ENCODE peak calls at places on chromosomes 3 and 15, in five cellular contexts. I is GM10248; W is hepatocyte; S is HFFc6; O is CD4-positive, alpha-beta T cell. C is an unnamed sample.
A peak's percentile ranks its signal among the peaks of the same experiment; 100 is the strongest.

GRCh38 chr3:101900736-101901135 is 51.4 kb downstream of the NFKBIZ start:
- DNase-seq in I (no peak), W (no peak), S (peak; percentile 31), O (no peak), C (no peak)

GRCh38 chr15:100291106-100291505 is 50.7 kb downstream of the ADAMTS17 start:
- DNase-seq in I (no peak), W (no peak), S (peak; percentile 10), O (no peak), C (no peak)

GRCh38 chr15:48332642-48333034 is 1.4 kb downstream of the DUT start:
- DNase-seq in I (no peak), W (no peak), S (no peak), O (no peak), C (no peak)

GRCh38 chr3:72100626-72101187 is 315.8 kb upstream of the PROK2 start:
- DNase-seq in I (peak; percentile 85), W (peak; percentile 91), S (peak; percentile 17), O (peak; percentile 53), C (peak; percentile 81)

GRCh38 chr3:170383567-170383966 is 26.1 kb downstream of the SKIL start:
- DNase-seq in I (no peak), W (no peak), S (peak; percentile 38), O (no peak), C (no peak)

GRCh38 chr3:31196881-31197364 is 302.5 kb upstream of the GADL1 start:
- DNase-seq in I (no peak), W (peak; percentile 25), S (peak; percentile 56), O (no peak), C (no peak)

GRCh38 chr15:47801522-47801921 is 84.2 kb downstream of the SEMA6D start:
- DNase-seq in I (no peak), W (no peak), S (no peak), O (no peak), C (no peak)

GRCh38 chr3:29494305-29495036 is 213.6 kb downstream of the RBMS3 start:
- DNase-seq in I (no peak), W (peak; percentile 6), S (no peak), O (no peak), C (no peak)

GRCh38 chr15:81410318-81410753 is 36.3 kb upstream of the TMC3 start:
- DNase-seq in I (peak; percentile 18), W (peak; percentile 82), S (peak; percentile 67), O (no peak), C (peak; percentile 84)

GRCh38 chr15:94666553-94666952 is 435.2 kb downstream of the MCTP2 start:
- DNase-seq in I (no peak), W (no peak), S (no peak), O (no peak), C (no peak)
- TF ChIP-seq CTCF in I (no peak), W (no peak), S (no peak), O (no peak), C (no peak)

DNA sequence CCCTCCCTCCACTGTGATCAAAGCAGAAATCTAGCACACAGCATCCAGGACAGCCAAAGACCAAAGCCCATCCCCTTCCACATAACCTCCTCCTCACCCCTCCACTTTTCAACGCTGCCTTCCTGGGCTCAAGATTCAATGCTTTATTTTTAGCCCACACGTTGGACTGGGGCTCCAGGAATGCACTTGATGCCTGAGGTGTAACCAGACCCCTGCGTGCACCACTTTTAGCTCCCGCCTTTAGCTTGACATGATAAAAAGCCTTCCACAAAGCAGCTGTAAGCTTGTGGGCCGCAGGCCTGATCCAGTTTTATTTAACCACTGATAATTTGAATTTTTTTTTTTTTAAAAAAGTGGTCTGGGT is 29.8 kb downstream of the TMEM40 start:
- DNase-seq in I (no peak), W (peak; percentile 66), S (no peak), O (no peak), C (no peak)
- TF ChIP-seq CTCF in I (no peak), W (no peak), S (no peak), O (no peak), C (no peak)

GRCh38 chr3:168671091-168671490 is 575.4 kb upstream of the GOLIM4 start:
- DNase-seq in I (no peak), W (no peak), S (no peak), O (no peak), C (no peak)
- TF ChIP-seq CTCF in I (no peak), W (no peak), S (no peak), O (no peak), C (no peak)

DNA sequence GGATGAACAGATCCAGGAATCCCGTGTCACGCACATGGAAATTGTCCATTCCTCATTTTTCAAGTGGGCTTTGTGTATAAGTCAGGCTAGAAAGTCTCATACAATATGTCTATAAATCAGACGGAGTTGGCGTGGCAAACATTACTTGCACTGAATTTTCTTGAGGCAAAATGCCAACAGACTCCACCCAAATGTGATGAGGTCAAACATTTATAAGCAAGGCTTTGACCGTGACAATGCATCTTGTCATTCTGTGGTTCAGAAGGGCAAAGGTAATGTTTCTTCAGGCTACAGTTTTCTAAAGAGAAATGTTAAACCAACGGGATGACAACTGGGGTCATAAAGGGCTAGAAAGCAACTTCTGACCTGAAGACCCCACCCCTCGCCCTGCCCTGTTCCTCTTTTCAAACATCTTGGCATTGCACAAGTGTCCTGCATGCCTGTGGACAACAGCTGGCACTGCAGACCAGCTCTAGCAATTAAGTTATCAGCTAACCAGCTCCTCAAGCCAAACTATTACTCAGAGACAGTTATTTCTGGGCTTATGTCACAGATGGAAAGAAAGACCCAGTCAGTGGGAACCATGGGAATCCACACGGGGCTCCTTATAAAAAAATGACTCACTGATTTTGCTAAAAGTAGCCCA is 36.5 kb upstream of the SPTBN5 start:
- DNase-seq in I (no peak), W (peak; percentile 47), S (peak; percentile 97), O (no peak), C (no peak)
- TF ChIP-seq CTCF in I (peak; percentile 16), W (peak; percentile 30), S (peak; percentile 61), O (no peak), C (no peak)

DNA sequence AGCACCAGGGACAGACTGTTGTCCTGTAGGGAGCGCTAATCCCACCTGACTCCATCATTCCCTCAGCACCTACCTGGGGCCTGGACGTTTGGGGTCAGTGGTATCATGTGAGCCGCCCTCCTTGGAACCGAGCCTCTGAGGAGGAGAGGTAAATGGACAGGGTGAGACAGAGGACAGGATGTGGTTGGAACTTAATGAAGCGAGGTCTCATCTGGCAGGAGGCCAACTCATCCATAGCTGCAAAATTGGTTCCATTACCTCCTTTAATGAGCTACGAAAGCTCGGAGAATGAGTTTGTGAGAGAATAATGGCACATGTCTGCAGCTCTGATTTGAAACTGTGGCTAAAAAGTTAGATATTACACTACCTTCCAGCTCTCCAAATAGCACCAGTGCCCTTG is 14.0 kb downstream of the MAPKAPK3 start:
- DNase-seq in I (no peak), W (no peak), S (no peak), O (no peak), C (no peak)
- TF ChIP-seq CTCF in I (no peak), W (no peak), S (peak; percentile 34), O (no peak), C (no peak)

GRCh38 chr3:135905058-135905724 is 60.3 kb upstream of the PPP2R3A start:
- DNase-seq in I (no peak), W (no peak), S (peak; percentile 51), O (no peak), C (peak; percentile 28)
- TF ChIP-seq CTCF in I (no peak), W (peak; percentile 30), S (peak; percentile 61), O (no peak), C (peak; percentile 41)

GRCh38 chr3:48428863-48429415 is 947 bp downstream of the PLXNB1 start:
- DNase-seq in I (no peak), W (peak; percentile 73), S (no peak), O (no peak), C (peak; percentile 71)
- TF ChIP-seq CTCF in I (no peak), W (no peak), S (no peak), O (no peak), C (no peak)

GRCh38 chr15:52018693-52019393 is at the start of gene MAPK6:
- DNase-seq in I (peak; percentile 97), W (peak; percentile 98), S (peak; percentile 84), O (peak; percentile 91), C (peak; percentile 95)
- TF ChIP-seq CTCF in I (no peak), W (no peak), S (no peak), O (no peak), C (no peak)

GRCh38 chr15:66565141-66565595 is 630 bp downstream of the LCTL start:
- DNase-seq in I (no peak), W (no peak), S (no peak), O (no peak), C (peak; percentile 23)

GRCh38 chr15:66567897-66568296 is 2.1 kb upstream of the LCTL start:
- DNase-seq in I (no peak), W (no peak), S (no peak), O (no peak), C (no peak)

GRCh38 chr15:66565731-66566130 is at the start of gene LCTL:
- DNase-seq in I (no peak), W (no peak), S (peak; percentile 13), O (no peak), C (peak; percentile 88)

GRCh38 chr15:66569461-66570137 is 3.8 kb upstream of the LCTL start:
- DNase-seq in I (no peak), W (no peak), S (no peak), O (no peak), C (no peak)

GRCh38 chr15:66566963-66567531 is 1.2 kb upstream of the LCTL start:
- DNase-seq in I (peak; percentile 85), W (peak; percentile 90), S (peak; percentile 52), O (peak; percentile 40), C (peak; percentile 93)
- TF ChIP-seq CTCF in I (peak; percentile 68), W (peak; percentile 72), S (peak; percentile 91), O (peak; percentile 77), C (peak; percentile 89)

GRCh38 chr3:142857056-142857455 is 31.8 kb downstream of the PCOLCE2 start:
- DNase-seq in I (no peak), W (peak; percentile 24), S (peak; percentile 38), O (no peak), C (peak; percentile 51)
- TF ChIP-seq CTCF in I (no peak), W (no peak), S (peak; percentile 38), O (no peak), C (peak; percentile 41)

C was measured in neural progenitor cell.